ENCODE peak calls at places on chromosomes 13 and 19, in eight cellular contexts. H, L, E, M, U, V, D and K are unnamed samples.

GRCh38 chr13:52356327-52356726 is 49.6 kb downstream of the THSD1 start:
- DNase-seq in H (no peak), L (no peak), E (peak), M (peak), U (no peak), V (no peak), D (no peak), K (no peak)

GRCh38 chr19:23460656-23461055 is 65.4 kb upstream of the ZNF91 start:
- DNase-seq in H (no peak), L (no peak), E (peak), M (no peak), U (no peak), V (no peak), D (no peak), K (no peak)

GRCh38 chr19:38263696-38264485 is 482 bp upstream of the SPINT2 start:
- DNase-seq in H (peak), L (peak), E (peak), M (peak), U (peak), V (no peak), D (peak), K (peak)

GRCh38 chr19:42287017-42287825 is 14.7 kb upstream of the PRR19 start:
- DNase-seq in H (no peak), L (no peak), E (no peak), M (no peak), U (no peak), V (no peak), D (no peak), K (no peak)

GRCh38 chr19:55626350-55626749 is 2.0 kb upstream of the ZNF784 start:
- DNase-seq in H (no peak), L (no peak), E (no peak), M (no peak), U (no peak), V (no peak), D (no peak), K (no peak)

GRCh38 chr19:9945319-9945966 is 9.1 kb upstream of the OLFM2 start:
- DNase-seq in H (peak), L (peak), E (peak), M (peak), U (peak), V (peak), D (no peak), K (no peak)

GRCh38 chr19:17996826-17997316 is 11.1 kb upstream of the ARRDC2 start:
- DNase-seq in H (peak), L (peak), E (peak), M (peak), U (peak), V (peak), D (peak), K (peak)

GRCh38 chr19:4057913-4058695 is 8.6 kb downstream of the ZBTB7A start:
- DNase-seq in H (peak), L (peak), E (peak), M (peak), U (peak), V (peak), D (peak), K (peak)

GRCh38 chr13:78603240-78603947 is at the start of gene POU4F1:
- DNase-seq in H (peak), L (peak), E (no peak), M (peak), U (no peak), V (peak), D (peak), K (peak)

GRCh38 chr13:62960723-62961122 is 1545.1 kb upstream of the PCDH20 start:
- DNase-seq in H (no peak), L (no peak), E (no peak), M (no peak), U (no peak), V (no peak), D (no peak), K (no peak)

GRCh38 chr13:23146811-23147245 is 34.0 kb upstream of the SGCG start:
- DNase-seq in H (no peak), L (no peak), E (peak), M (no peak), U (no peak), V (no peak), D (no peak), K (no peak)

GRCh38 chr13:108968566-108968965 is 339.2 kb downstream of the MYO16 start:
- DNase-seq in H (no peak), L (no peak), E (no peak), M (peak), U (no peak), V (no peak), D (no peak), K (no peak)

GRCh38 chr13:110409581-110409992 is 102.5 kb downstream of the COL4A2 start:
- DNase-seq in H (no peak), L (peak), E (peak), M (peak), U (no peak), V (no peak), D (no peak), K (no peak)

GRCh38 chr19:38650180-38650775 is 2.8 kb downstream of the ACTN4 start:
- DNase-seq in H (peak), L (peak), E (no peak), M (no peak), U (no peak), V (no peak), D (peak), K (no peak)

GRCh38 chr13:23969672-23970071 is 72.4 kb upstream of the C1QTNF9B start:
- DNase-seq in H (no peak), L (no peak), E (no peak), M (peak), U (no peak), V (no peak), D (no peak), K (no peak)

GRCh38 chr19:48975947-48976847 is 11.1 kb downstream of the FTL start:
- DNase-seq in H (no peak), L (no peak), E (no peak), M (no peak), U (no peak), V (no peak), D (no peak), K (no peak)

GRCh38 chr13:112133489-112134149 is 66.7 kb downstream of the SOX1 start:
- DNase-seq in H (no peak), L (no peak), E (no peak), M (no peak), U (no peak), V (no peak), D (no peak), K (no peak)

GRCh38 chr13:25406377-25406776 is 34.6 kb downstream of the ATP8A2 start:
- DNase-seq in H (no peak), L (no peak), E (peak), M (no peak), U (no peak), V (no peak), D (no peak), K (peak)

GRCh38 chr19:35519291-35519690 is 5.8 kb upstream of the DMKN start:
- DNase-seq in H (no peak), L (no peak), E (peak), M (peak), U (no peak), V (no peak), D (no peak), K (no peak)

GRCh38 chr19:18541258-18541991 is 1.9 kb downstream of the FKBP8 start:
- DNase-seq in H (no peak), L (no peak), E (peak), M (peak), U (no peak), V (no peak), D (no peak), K (no peak)

GRCh38 chr13:34577051-34577450 is 365.0 kb upstream of the NBEA start:
- DNase-seq in H (no peak), L (no peak), E (peak), M (peak), U (no peak), V (no peak), D (no peak), K (no peak)

GRCh38 chr19:3208317-3209207 is 15.9 kb upstream of the CELF5 start:
- DNase-seq in H (no peak), L (no peak), E (no peak), M (no peak), U (no peak), V (no peak), D (no peak), K (no peak)

GRCh38 chr19:18425515-18426415 is 6.6 kb downstream of the SSBP4 start:
- DNase-seq in H (peak), L (no peak), E (no peak), M (peak), U (peak), V (peak), D (no peak), K (no peak)

GRCh38 chr13:77002590-77003190 is 10.8 kb downstream of the CLN5 start:
- DNase-seq in H (no peak), L (no peak), E (peak), M (peak), U (no peak), V (no peak), D (no peak), K (no peak)

GRCh38 chr13:79486433-79487188 is 5.7 kb downstream of the NDFIP2 start:
- DNase-seq in H (no peak), L (no peak), E (peak), M (no peak), U (no peak), V (no peak), D (no peak), K (no peak)

GRCh38 chr19:4046946-4047683 is 19.6 kb downstream of the ZBTB7A start:
- DNase-seq in H (no peak), L (no peak), E (no peak), M (no peak), U (no peak), V (no peak), D (no peak), K (no peak)

GRCh38 chr19:33724723-33725060 is 72.0 kb upstream of the KCTD15 start:
- DNase-seq in H (no peak), L (no peak), E (no peak), M (no peak), U (no peak), V (no peak), D (no peak), K (no peak)

GRCh38 chr19:30659638-30660037 is 287.5 kb downstream of the ZNF536 start:
- DNase-seq in H (no peak), L (no peak), E (no peak), M (no peak), U (no peak), V (no peak), D (no peak), K (no peak)

GRCh38 chr19:27822336-27822735 is 1390.6 kb downstream of the UQCRFS1 start:
- DNase-seq in H (no peak), L (no peak), E (no peak), M (peak), U (no peak), V (no peak), D (no peak), K (no peak)

GRCh38 chr13:100382787-100383186 is 205.8 kb downstream of the GGACT start:
- DNase-seq in H (no peak), L (no peak), E (peak), M (peak), U (no peak), V (no peak), D (no peak), K (no peak)

GRCh38 chr13:109146912-109147624 is 517.7 kb downstream of the MYO16 start:
- DNase-seq in H (no peak), L (no peak), E (peak), M (peak), U (no peak), V (no peak), D (no peak), K (no peak)

GRCh38 chr13:49315036-49315565 is 67.4 kb downstream of the CDADC1 start:
- DNase-seq in H (no peak), L (no peak), E (no peak), M (peak), U (no peak), V (no peak), D (no peak), K (no peak)

GRCh38 chr19:45117167-45117594 is 24.2 kb downstream of the PPP1R37 start:
- DNase-seq in H (peak), L (no peak), E (no peak), M (peak), U (no peak), V (no peak), D (no peak), K (peak)

GRCh38 chr13:101190976-101191375 is 225.3 kb downstream of the NALCN start:
- DNase-seq in H (no peak), L (no peak), E (no peak), M (no peak), U (no peak), V (no peak), D (no peak), K (no peak)

GRCh38 chr13:113927661-113928581 is 46.0 kb downstream of the C13orf46 start:
- DNase-seq in H (peak), L (no peak), E (peak), M (peak), U (peak), V (no peak), D (peak), K (no peak)
- H3K27ac ChIP-seq in H (peak), L (no peak), E (no peak), M (peak), U (peak), V (peak), D (no peak), K (no peak)

DNA sequence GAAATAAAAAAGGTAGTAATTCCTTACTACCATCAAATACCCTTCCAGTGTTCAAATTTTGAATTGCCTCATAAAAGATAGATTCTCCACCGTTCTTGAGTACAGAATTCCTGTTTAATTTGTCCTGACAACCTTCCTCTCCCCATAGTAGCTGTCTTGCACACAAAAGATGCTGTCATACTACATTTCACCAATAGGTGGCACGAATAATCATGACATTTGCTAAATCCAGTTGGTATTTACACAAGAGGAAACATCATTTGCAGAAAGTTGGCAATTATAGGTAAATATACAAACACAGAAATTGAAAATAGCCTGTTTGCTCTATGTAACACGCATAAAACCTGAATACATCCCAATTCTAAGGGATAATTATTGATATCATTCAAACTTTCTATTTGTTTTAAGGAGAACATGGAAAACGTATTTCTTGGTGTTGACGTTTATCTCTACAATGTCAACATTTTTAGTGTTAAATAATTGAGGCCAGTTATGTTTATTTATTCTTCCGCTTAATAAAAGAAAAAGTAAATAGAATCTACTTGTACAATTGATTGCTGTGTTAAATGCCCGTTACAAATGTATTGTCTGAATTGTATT is 58.3 kb upstream of the CLDN10 start:
- DNase-seq in H (no peak), L (peak), E (peak), M (peak), U (no peak), V (no peak), D (no peak), K (no peak)
- TF ChIP-seq CTCF in H (peak), L (peak), E (peak), M (peak), U (peak), V (peak), D (peak), K (peak)

GRCh38 chr19:16456652-16457194 is 15.0 kb downstream of the EPS15L1 start:
- DNase-seq in H (no peak), L (no peak), E (peak), M (no peak), U (no peak), V (no peak), D (no peak), K (no peak)
- H3K27ac ChIP-seq in H (peak), L (no peak), E (no peak), M (peak), U (peak), V (peak), D (no peak), K (no peak)

GRCh38 chr19:480016-480855 is 16.1 kb upstream of the MADCAM1 start:
- DNase-seq in H (peak), L (peak), E (no peak), M (peak), U (peak), V (peak), D (peak), K (peak)
- TF ChIP-seq CTCF in H (peak), L (peak), E (peak), M (peak), U (peak), V (peak), D (peak), K (no peak)

DNA sequence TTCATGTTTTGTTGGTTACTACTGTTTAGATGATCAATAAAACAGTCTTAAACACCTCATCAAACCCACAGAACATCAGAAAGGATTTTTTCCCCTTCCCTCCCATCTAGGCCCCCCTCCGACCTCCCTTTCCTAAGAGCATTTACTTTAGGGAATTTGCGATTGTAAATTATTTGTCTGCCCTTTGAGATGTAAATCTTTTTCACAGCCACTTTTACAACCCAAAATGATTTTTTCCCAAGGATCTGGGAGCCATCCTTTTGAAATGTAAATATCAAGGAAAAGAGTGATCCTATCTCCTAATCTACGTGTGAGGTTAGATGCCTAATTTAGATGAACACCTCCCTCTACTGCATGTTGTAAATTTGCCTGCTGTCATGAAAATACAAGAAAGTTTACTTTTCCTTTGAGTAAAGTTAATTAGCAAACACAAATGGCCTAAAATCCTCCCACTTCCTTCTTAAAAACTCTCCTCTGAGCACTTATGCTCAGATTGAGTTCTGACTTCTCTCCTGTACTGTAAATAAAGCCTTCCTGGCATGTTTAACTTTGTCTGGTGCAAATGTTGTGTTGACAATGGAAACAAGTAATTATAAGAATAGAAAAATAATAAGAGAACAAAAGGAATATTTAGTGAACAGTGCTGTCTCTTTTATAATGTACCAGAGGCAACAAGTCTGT is 1646.9 kb upstream of the SPRY2 start:
- DNase-seq in H (no peak), L (no peak), E (no peak), M (no peak), U (no peak), V (no peak), D (no peak), K (no peak)
- H3K27ac ChIP-seq in H (no peak), L (no peak), E (no peak), M (no peak), U (no peak), V (no peak), D (no peak), K (no peak)

GRCh38 chr19:12875086-12875485 is 6.2 kb downstream of the DNASE2 start:
- DNase-seq in H (no peak), L (no peak), E (no peak), M (no peak), U (no peak), V (no peak), D (no peak), K (no peak)

GRCh38 chr19:12873891-12874745 is 7.1 kb downstream of the DNASE2 start:
- DNase-seq in H (no peak), L (no peak), E (no peak), M (no peak), U (no peak), V (no peak), D (no peak), K (no peak)

GRCh38 chr19:12871681-12872080 is 9.6 kb downstream of the DNASE2 start:
- DNase-seq in H (no peak), L (no peak), E (no peak), M (no peak), U (no peak), V (no peak), D (no peak), K (no peak)

GRCh38 chr19:12872941-12873890 is 8.0 kb downstream of the DNASE2 start:
- DNase-seq in H (peak), L (peak), E (peak), M (peak), U (no peak), V (no peak), D (no peak), K (no peak)

GRCh38 chr19:12872255-12872654 is 9.0 kb downstream of the DNASE2 start:
- DNase-seq in H (no peak), L (no peak), E (no peak), M (no peak), U (no peak), V (no peak), D (no peak), K (no peak)
- TF ChIP-seq CTCF in H (no peak), L (no peak), E (no peak), M (no peak), U (no peak), V (no peak), D (no peak), K (no peak)